ENCODE peak calls at places on chromosome 1, in eight cellular contexts. T is M059J, V is LHCN-M2, J is mucosa of gallbladder, W is NCI-H187 treated with DMSO at 0.1 percent for 48 hours, Y is SJSA1, K is aorta, U is KBM-7. L is an unnamed sample.

GRCh38 chr1:244319283-244320132 is 132.2 kb downstream of the ADSS2 start:
- DNase-seq in T (peak), U (peak), Y (peak), V (peak), J (no peak), W (no peak), K (no peak), L (no peak)

GRCh38 chr1:112672842-112673241 is 1.6 kb upstream of the MOV10 start:
- DNase-seq in J (no peak), K (no peak), T (peak), W (no peak), Y (no peak), U (no peak), V (no peak), L (no peak)

GRCh38 chr1:94922756-94923465 is 4.0 kb downstream of the CNN3 start:
- DNase-seq in T (peak), Y (no peak), V (peak), J (no peak), U (no peak), K (no peak), W (no peak), L (no peak)

GRCh38 chr1:67227196-67227595 is 60.9 kb downstream of the IL23R start:
- DNase-seq in K (no peak), V (peak), U (no peak), T (peak), W (no peak), J (no peak), Y (no peak), L (no peak)

GRCh38 chr1:155128755-155129473 is 1.2 kb downstream of the EFNA1 start:
- DNase-seq in U (peak), K (no peak), V (no peak), T (peak), W (no peak), J (peak), Y (no peak), L (no peak)

GRCh38 chr1:206892351-206892984 is 4.8 kb upstream of the IL24 start:
- DNase-seq in Y (no peak), J (no peak), U (no peak), V (peak), W (no peak), K (no peak), T (peak), L (no peak)

GRCh38 chr1:55329091-55329490 is 113.9 kb upstream of the USP24 start:
- DNase-seq in T (no peak), J (no peak), Y (no peak), U (no peak), K (peak), W (no peak), V (no peak), L (no peak)

GRCh38 chr1:211606327-211606913 is 27.5 kb upstream of the SLC30A1 start:
- DNase-seq in K (no peak), J (no peak), U (no peak), V (no peak), T (no peak), Y (no peak), W (no peak), L (no peak)

GRCh38 chr1:53470155-53470554 is 11.0 kb downstream of the DMRTB1 start:
- DNase-seq in Y (no peak), J (peak), W (no peak), K (peak), T (peak), U (no peak), V (peak), L (no peak)

GRCh38 chr1:91864017-91864700 is 21.8 kb downstream of the TGFBR3 start:
- DNase-seq in W (no peak), V (peak), T (peak), J (no peak), K (no peak), Y (peak), U (peak), L (no peak)

GRCh38 chr1:56799605-56800398 is 19.4 kb downstream of the FYB2 start:
- DNase-seq in U (no peak), T (peak), V (peak), W (no peak), Y (peak), J (no peak), K (no peak), L (no peak)

GRCh38 chr1:171715813-171716251 is 26.0 kb downstream of the VAMP4 start:
- DNase-seq in W (no peak), K (no peak), T (peak), Y (peak), J (no peak), V (peak), U (peak), L (no peak)

GRCh38 chr1:21911205-21912001 is 25.7 kb downstream of the HSPG2 start:
- DNase-seq in Y (no peak), U (no peak), W (no peak), T (no peak), J (no peak), V (peak), K (peak), L (no peak)

GRCh38 chr1:87072431-87072830 is 158.0 kb downstream of the HS2ST1 start:
- DNase-seq in Y (no peak), U (no peak), V (no peak), W (no peak), K (no peak), T (no peak), J (no peak), L (no peak)

GRCh38 chr1:35031103-35031452 is 667 bp downstream of the ZMYM6 start:
- DNase-seq in K (no peak), W (no peak), Y (no peak), U (peak), V (peak), T (peak), J (peak), L (no peak)

GRCh38 chr1:9427388-9427787 is 111.9 kb upstream of the SLC25A33 start:
- DNase-seq in Y (no peak), T (no peak), K (no peak), W (no peak), V (no peak), J (no peak), U (no peak), L (no peak)

GRCh38 chr1:92872719-92873118 is 40.9 kb downstream of the RPL5 start:
- DNase-seq in T (peak), V (no peak), W (no peak), J (no peak), Y (no peak), U (no peak), K (no peak), L (no peak)

GRCh38 chr1:209652873-209653401 is 712 bp upstream of the LAMB3 start:
- DNase-seq in K (peak), W (no peak), T (peak), V (peak), J (peak), U (no peak), Y (peak), L (no peak)

GRCh38 chr1:165069829-165070228 is 286.7 kb downstream of the LMX1A start:
- DNase-seq in K (no peak), V (no peak), W (no peak), U (no peak), T (no peak), Y (no peak), J (no peak), L (no peak)

GRCh38 chr1:54510715-54511270 is 37.2 kb upstream of the ACOT11 start:
- DNase-seq in W (no peak), T (no peak), J (no peak), K (no peak), V (no peak), Y (no peak), U (no peak), L (no peak)

GRCh38 chr1:91750398-91750996 is 135.5 kb downstream of the TGFBR3 start:
- DNase-seq in K (no peak), W (no peak), J (no peak), Y (peak), T (peak), V (peak), U (no peak), L (no peak)

GRCh38 chr1:101235696-101236545 is 898 bp upstream of the S1PR1 start:
- DNase-seq in T (peak), Y (peak), K (peak), V (peak), U (peak), J (peak), W (no peak), L (no peak)

GRCh38 chr1:171983584-171983983 is 142.3 kb downstream of the DNM3 start:
- DNase-seq in V (peak), U (peak), T (peak), W (no peak), Y (peak), J (no peak), K (no peak), L (no peak)

GRCh38 chr1:107162745-107163144 is 21.9 kb downstream of the NTNG1 start:
- DNase-seq in Y (no peak), U (no peak), T (no peak), V (no peak), J (no peak), K (no peak), W (no peak), L (no peak)

GRCh38 chr1:205662135-205662725 is 18.1 kb downstream of the SLC45A3 start:
- DNase-seq in J (no peak), Y (no peak), T (no peak), W (no peak), V (no peak), K (no peak), U (no peak), L (no peak)

GRCh38 chr1:164759945-164760584 is 201.1 kb downstream of the PBX1 start:
- DNase-seq in U (no peak), J (no peak), Y (no peak), K (no peak), V (no peak), W (no peak), T (no peak), L (no peak)

GRCh38 chr1:204670152-204670927 is 15.2 kb downstream of the LRRN2 start:
- DNase-seq in W (no peak), Y (no peak), V (peak), U (no peak), K (no peak), T (peak), J (no peak), L (no peak)

GRCh38 chr1:159088050-159088449 is 11.5 kb upstream of the AIM2 start:
- DNase-seq in Y (no peak), K (no peak), J (no peak), U (peak), T (peak), V (peak), W (no peak), L (no peak)

GRCh38 chr1:33823401-33823800 is 40.5 kb upstream of the HMGB4 start:
- DNase-seq in V (no peak), K (no peak), T (no peak), J (no peak), Y (no peak), U (no peak), W (no peak), L (no peak)

GRCh38 chr1:32336963-32337675 is 1.1 kb upstream of the MARCKSL1 start:
- DNase-seq in U (peak), W (no peak), J (no peak), K (peak), T (peak), V (peak), Y (no peak), L (no peak)

GRCh38 chr1:41382531-41383090 is 21.4 kb downstream of the FOXO6 start:
- DNase-seq in J (peak), Y (peak), K (peak), U (no peak), W (no peak), T (peak), V (no peak), L (no peak)

GRCh38 chr1:201026234-201026633 is 2.7 kb upstream of the KIF21B start:
- DNase-seq in T (peak), V (no peak), K (no peak), W (no peak), Y (no peak), U (peak), J (no peak), L (no peak)

GRCh38 chr1:22674410-22674749 is 21.3 kb downstream of the C1QB start:
- DNase-seq in V (no peak), K (no peak), T (no peak), U (no peak), Y (no peak), W (no peak), J (no peak), L (no peak)

GRCh38 chr1:204080163-204080903 is 7.4 kb downstream of the SOX13 start:
- DNase-seq in V (peak), T (peak), W (peak), Y (peak), K (peak), J (peak), U (no peak), L (peak)